ENCODE peak calls at places on chromosomes 16 and 17, in ten cellular contexts. G is B cell, J is H9, R is lower leg skin, C is heart left ventricle, X is tibial nerve, I is endothelial cell, F is ovary, Q is glutamatergic neuron, U is A673. K is an unnamed sample.

GRCh38 chr16:79599837-79600635 is 501 bp downstream of the MAF start:
- DNase-seq in G (no peak), J (peak; percentile 67), R (no peak), C (peak; percentile 51), X (no peak), I (peak; percentile 67), F (peak; percentile 77), Q (peak; percentile 77), U (peak; percentile 38), K (peak; percentile 58)

GRCh38 chr17:42424991-42425610 is 2.0 kb upstream of the CAVIN1 start:
- DNase-seq in G (no peak), J (no peak), R (no peak), C (no peak), X (no peak), I (no peak), F (no peak), Q (no peak), U (no peak), K (no peak)

GRCh38 chr17:72362466-72363335 is 241.9 kb downstream of the SOX9 start:
- DNase-seq in G (peak; percentile 18), J (no peak), R (no peak), C (no peak), X (no peak), I (no peak), F (no peak), Q (no peak), U (no peak), K (no peak)

GRCh38 chr17:72510454-72511016 is 389.7 kb downstream of the SOX9 start:
- DNase-seq in G (no peak), J (no peak), R (no peak), C (no peak), X (no peak), I (no peak), F (no peak), Q (no peak), U (no peak), K (no peak)

GRCh38 chr16:67874147-67874771 is 1.4 kb downstream of the EDC4 start:
- DNase-seq in G (no peak), J (no peak), R (no peak), C (no peak), X (no peak), I (no peak), F (no peak), Q (no peak), U (no peak), K (no peak)

GRCh38 chr17:41498276-41498675 is 7.1 kb downstream of the KRT13 start:
- DNase-seq in G (no peak), J (no peak), R (no peak), C (no peak), X (no peak), I (no peak), F (no peak), Q (no peak), U (no peak), K (no peak)

GRCh38 chr17:83200231-83200699 is 120.9 kb downstream of the METRNL start:
- DNase-seq in G (peak; percentile 49), J (no peak), R (peak; percentile 69), C (peak; percentile 85), X (peak; percentile 52), I (peak; percentile 1), F (peak; percentile 41), Q (peak; percentile 14), U (no peak), K (peak; percentile 33)

GRCh38 chr16:73034374-73034773 is 13.6 kb downstream of the ZFHX3 start:
- DNase-seq in G (no peak), J (no peak), R (no peak), C (no peak), X (no peak), I (no peak), F (no peak), Q (no peak), U (no peak), K (no peak)

GRCh38 chr16:22874394-22874793 is 60.4 kb downstream of the HS3ST2 start:
- DNase-seq in G (no peak), J (no peak), R (no peak), C (no peak), X (no peak), I (no peak), F (no peak), Q (no peak), U (no peak), K (no peak)

GRCh38 chr16:4372578-4373355 is 1.1 kb downstream of the VASN start:
- DNase-seq in G (peak; percentile 50), J (no peak), R (no peak), C (no peak), X (no peak), I (no peak), F (peak; percentile 60), Q (no peak), U (peak; percentile 71), K (peak; percentile 52)

GRCh38 chr17:64411999-64412771 is 21.5 kb upstream of the PECAM1 start:
- DNase-seq in G (peak; percentile 87), J (peak; percentile 84), R (peak; percentile 43), C (peak; percentile 69), X (no peak), I (peak; percentile 74), F (peak; percentile 63), Q (peak; percentile 32), U (peak; percentile 57), K (no peak)

GRCh38 chr17:32564325-32564724 is 77.5 kb downstream of the CDK5R1 start:
- DNase-seq in G (no peak), J (no peak), R (no peak), C (no peak), X (no peak), I (no peak), F (no peak), Q (no peak), U (no peak), K (no peak)

DNA sequence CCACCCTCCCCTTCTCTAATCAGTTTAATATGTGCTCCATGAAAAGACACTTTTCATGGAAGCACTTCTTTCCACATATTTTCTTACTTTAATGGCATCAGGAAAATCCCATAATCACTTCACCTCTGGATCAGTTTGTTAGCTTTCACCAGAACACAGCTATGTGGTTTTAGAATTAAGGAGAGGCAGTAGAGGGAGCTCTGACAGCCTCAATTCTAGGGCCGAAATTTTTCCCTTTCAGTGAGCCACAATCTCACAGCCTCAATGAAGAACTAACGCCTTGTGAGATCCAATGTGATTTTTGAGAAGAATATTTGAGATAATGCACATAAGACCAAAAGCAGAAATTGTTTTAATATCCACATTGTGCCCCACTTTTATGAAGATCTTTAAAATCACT is 1494.0 kb upstream of the CDH8 start:
- DNase-seq in G (no peak), J (no peak), R (no peak), C (no peak), X (no peak), I (no peak), F (no peak), Q (no peak), U (no peak), K (no peak)
- TF ChIP-seq CTCF in G (no peak), J (peak; percentile 51), R (no peak), C (peak; percentile 46), X (no peak), I (no peak), F (no peak), Q (no peak), U (peak; percentile 30), K (no peak)

GRCh38 chr16:88060524-88061219 is 109.4 kb downstream of the BANP start:
- DNase-seq in G (no peak), J (no peak), R (no peak), C (no peak), X (no peak), I (no peak), F (no peak), Q (no peak), U (no peak), K (no peak)
- TF ChIP-seq CTCF in G (no peak), J (peak; percentile 44), R (no peak), C (no peak), X (no peak), I (no peak), F (no peak), Q (no peak), U (peak; percentile 26), K (no peak)

GRCh38 chr17:21213005-21213404 is 956 bp downstream of the TMEM11 start:
- DNase-seq in G (no peak), J (no peak), R (no peak), C (no peak), X (no peak), I (no peak), F (no peak), Q (no peak), U (no peak), K (no peak)

GRCh38 chr17:21214777-21215541 is 998 bp upstream of the TMEM11 start:
- DNase-seq in G (no peak), J (peak; percentile 69), R (no peak), C (no peak), X (no peak), I (peak; percentile 31), F (no peak), Q (no peak), U (peak; percentile 34), K (peak; percentile 2)

GRCh38 chr17:21215935-21216334 is 2.0 kb upstream of the TMEM11 start:
- DNase-seq in G (no peak), J (no peak), R (no peak), C (no peak), X (no peak), I (no peak), F (no peak), Q (no peak), U (no peak), K (no peak)

GRCh38 chr17:21213491-21214014 is 408 bp downstream of the TMEM11 start:
- DNase-seq in G (no peak), J (no peak), R (no peak), C (no peak), X (no peak), I (peak; percentile 56), F (peak; percentile 25), Q (peak; percentile 61), U (peak; percentile 27), K (peak; percentile 8)

GRCh38 chr17:21214015-21214776 is at the start of gene TMEM11:
- DNase-seq in G (peak; percentile 95), J (peak; percentile 98), R (peak; percentile 94), C (peak; percentile 98), X (peak; percentile 88), I (peak; percentile 97), F (peak; percentile 94), Q (peak; percentile 97), U (peak; percentile 97), K (peak; percentile 92)
- TF ChIP-seq CTCF in G (no peak), J (no peak), R (no peak), C (peak; percentile 42), X (no peak), I (no peak), F (peak; percentile 40), Q (peak; percentile 2), U (no peak), K (no peak)

GRCh38 chr16:1932050-1933028 is 10.7 kb downstream of the MSRB1 start:
- DNase-seq in G (no peak), J (peak; percentile 81), R (no peak), C (no peak), X (no peak), I (no peak), F (no peak), Q (peak; percentile 39), U (no peak), K (peak; percentile 62)
- TF ChIP-seq CTCF in G (no peak), J (peak; percentile 49), R (no peak), C (peak; percentile 9), X (no peak), I (no peak), F (no peak), Q (no peak), U (no peak), K (no peak)

GRCh38 chr17:80124351-80124981 is 22.5 kb downstream of the EIF4A3 start:
- DNase-seq in G (no peak), J (peak; percentile 93), R (no peak), C (no peak), X (no peak), I (peak; percentile 62), F (no peak), Q (peak; percentile 67), U (no peak), K (peak; percentile 54)
- TF ChIP-seq CTCF in G (no peak), J (peak; percentile 88), R (no peak), C (no peak), X (no peak), I (no peak), F (no peak), Q (peak; percentile 57), U (peak; percentile 39), K (peak; percentile 40)

K was measured in Calu3.